ENCODE peak calls at places on chromosomes 7 and 10, in ten cellular contexts. L, I, Z, F, B, W, R, M, U and E are unnamed samples.

GRCh38 chr7:6350057-6350752 is 77.8 kb upstream of the CYTH3 start:
- DNase-seq in L (no peak), I (no peak), Z (peak), F (no peak), B (no peak), W (no peak), R (no peak), M (no peak), U (no peak), E (no peak)

GRCh38 chr7:55030314-55030713 is 11.5 kb downstream of the EGFR start:
- DNase-seq in L (no peak), I (no peak), Z (no peak), F (no peak), B (no peak), W (no peak), R (no peak), M (no peak), U (no peak), E (no peak)

GRCh38 chr7:29641651-29642050 is 78.0 kb downstream of the PRR15 start:
- DNase-seq in L (no peak), I (no peak), Z (no peak), F (no peak), B (no peak), W (no peak), R (no peak), M (no peak), U (no peak), E (no peak)

GRCh38 chr10:98264378-98265065 is 3.5 kb downstream of the LOXL4 start:
- DNase-seq in L (no peak), I (no peak), Z (no peak), F (no peak), B (no peak), W (no peak), R (no peak), M (no peak), U (no peak), E (no peak)

GRCh38 chr7:138952791-138953190 is 28.4 kb downstream of the KIAA1549 start:
- DNase-seq in L (no peak), I (no peak), Z (no peak), F (no peak), B (no peak), W (no peak), R (no peak), M (no peak), U (no peak), E (no peak)

GRCh38 chr10:98374176-98374969 is 40.6 kb downstream of the PYROXD2 start:
- DNase-seq in L (no peak), I (peak), Z (no peak), F (peak), B (no peak), W (no peak), R (no peak), M (no peak), U (no peak), E (no peak)

GRCh38 chr7:42227523-42227922 is 9.5 kb downstream of the GLI3 start:
- DNase-seq in L (no peak), I (no peak), Z (no peak), F (no peak), B (peak), W (no peak), R (no peak), M (peak), U (no peak), E (no peak)

GRCh38 chr7:130070900-130071622 is 727 bp downstream of the KLHDC10 start:
- DNase-seq in L (no peak), I (peak), Z (no peak), F (no peak), B (no peak), W (no peak), R (no peak), M (no peak), U (no peak), E (no peak)

GRCh38 chr7:7681936-7682329 is 36.5 kb downstream of the RPA3 start:
- DNase-seq in L (no peak), I (no peak), Z (no peak), F (no peak), B (no peak), W (no peak), R (no peak), M (no peak), U (no peak), E (no peak)

GRCh38 chr10:130012129-130012528 is 48.1 kb upstream of the EBF3 start:
- DNase-seq in L (no peak), I (no peak), Z (no peak), F (no peak), B (no peak), W (no peak), R (no peak), M (peak), U (no peak), E (no peak)

GRCh38 chr10:45491061-45491460 is 117.0 kb downstream of the ALOX5 start:
- DNase-seq in L (no peak), I (no peak), Z (no peak), F (no peak), B (no peak), W (no peak), R (no peak), M (no peak), U (no peak), E (no peak)

GRCh38 chr10:71236822-71237682 is 24.7 kb downstream of the UNC5B start:
- DNase-seq in L (no peak), I (no peak), Z (no peak), F (no peak), B (no peak), W (no peak), R (no peak), M (no peak), U (no peak), E (no peak)

GRCh38 chr10:122114156-122114747 is 125.3 kb downstream of the TACC2 start:
- DNase-seq in L (peak), I (no peak), Z (no peak), F (peak), B (no peak), W (no peak), R (peak), M (no peak), U (no peak), E (no peak)

GRCh38 chr10:62815373-62816111 is 624 bp downstream of the EGR2 start:
- DNase-seq in L (no peak), I (no peak), Z (peak), F (no peak), B (peak), W (no peak), R (no peak), M (no peak), U (peak), E (peak)

GRCh38 chr7:131517218-131517923 is 39.1 kb downstream of the PODXL start:
- DNase-seq in L (no peak), I (no peak), Z (no peak), F (no peak), B (no peak), W (no peak), R (no peak), M (no peak), U (no peak), E (no peak)

GRCh38 chr7:8423057-8423456 is 10.4 kb upstream of the NXPH1 start:
- DNase-seq in L (no peak), I (no peak), Z (no peak), F (no peak), B (no peak), W (no peak), R (no peak), M (no peak), U (no peak), E (no peak)

GRCh38 chr7:2870471-2870941 is 26.4 kb upstream of the GNA12 start:
- DNase-seq in L (peak), I (peak), Z (peak), F (peak), B (no peak), W (peak), R (peak), M (peak), U (peak), E (no peak)

GRCh38 chr7:124263232-124263827 is 230.5 kb upstream of the TMEM229A start:
- DNase-seq in L (no peak), I (peak), Z (no peak), F (no peak), B (no peak), W (peak), R (no peak), M (peak), U (no peak), E (no peak)

GRCh38 chr10:104479906-104480579 is 126.4 kb downstream of the CFAP58 start:
- DNase-seq in L (no peak), I (peak), Z (no peak), F (peak), B (no peak), W (no peak), R (no peak), M (no peak), U (no peak), E (no peak)

GRCh38 chr10:4541292-4541691 is 284.7 kb upstream of the AKR1E2 start:
- DNase-seq in L (no peak), I (peak), Z (no peak), F (peak), B (no peak), W (peak), R (no peak), M (no peak), U (no peak), E (no peak)

GRCh38 chr10:126519992-126520391 is 131.7 kb upstream of the ADAM12 start:
- DNase-seq in L (no peak), I (no peak), Z (no peak), F (no peak), B (no peak), W (no peak), R (no peak), M (no peak), U (no peak), E (no peak)

GRCh38 chr7:131959106-131959812 is 402.8 kb upstream of the PODXL start:
- DNase-seq in L (peak), I (no peak), Z (no peak), F (no peak), B (no peak), W (no peak), R (no peak), M (no peak), U (no peak), E (no peak)

GRCh38 chr10:84838851-84839250 is 510.5 kb downstream of the CCSER2 start:
- DNase-seq in L (no peak), I (no peak), Z (no peak), F (no peak), B (no peak), W (no peak), R (no peak), M (no peak), U (no peak), E (no peak)

GRCh38 chr10:3192856-3193635 is 20.5 kb upstream of the PITRM1 start:
- DNase-seq in L (no peak), I (peak), Z (peak), F (peak), B (peak), W (peak), R (peak), M (peak), U (no peak), E (no peak)

GRCh38 chr7:116025098-116025809 is 5.3 kb downstream of the TFEC start:
- DNase-seq in L (no peak), I (peak), Z (no peak), F (peak), B (no peak), W (no peak), R (peak), M (no peak), U (no peak), E (no peak)

GRCh38 chr7:142867398-142868187 is 12.7 kb downstream of the EPHB6 start:
- DNase-seq in L (no peak), I (no peak), Z (no peak), F (no peak), B (no peak), W (no peak), R (no peak), M (no peak), U (no peak), E (no peak)

GRCh38 chr7:22400150-22400814 is 43.3 kb upstream of the RAPGEF5 start:
- DNase-seq in L (no peak), I (no peak), Z (no peak), F (no peak), B (no peak), W (no peak), R (no peak), M (no peak), U (no peak), E (no peak)

GRCh38 chr7:22402250-22402649 is 45.3 kb upstream of the RAPGEF5 start:
- DNase-seq in L (no peak), I (no peak), Z (no peak), F (no peak), B (no peak), W (no peak), R (no peak), M (no peak), U (no peak), E (no peak)

GRCh38 chr7:22399091-22399490 is 42.1 kb upstream of the RAPGEF5 start:
- DNase-seq in L (no peak), I (no peak), Z (no peak), F (no peak), B (no peak), W (no peak), R (no peak), M (no peak), U (no peak), E (no peak)

GRCh38 chr7:22399546-22399945 is 42.6 kb upstream of the RAPGEF5 start:
- DNase-seq in L (no peak), I (no peak), Z (no peak), F (no peak), B (no peak), W (no peak), R (no peak), M (no peak), U (no peak), E (no peak)

GRCh38 chr7:22400933-22401553 is 44.1 kb upstream of the RAPGEF5 start:
- DNase-seq in L (no peak), I (no peak), Z (no peak), F (no peak), B (no peak), W (no peak), R (no peak), M (no peak), U (no peak), E (no peak)
- TF ChIP-seq CTCF in L (no peak), I (no peak), Z (no peak), F (no peak), B (no peak), W (no peak), R (no peak), M (no peak), U (no peak), E (no peak)

DNA sequence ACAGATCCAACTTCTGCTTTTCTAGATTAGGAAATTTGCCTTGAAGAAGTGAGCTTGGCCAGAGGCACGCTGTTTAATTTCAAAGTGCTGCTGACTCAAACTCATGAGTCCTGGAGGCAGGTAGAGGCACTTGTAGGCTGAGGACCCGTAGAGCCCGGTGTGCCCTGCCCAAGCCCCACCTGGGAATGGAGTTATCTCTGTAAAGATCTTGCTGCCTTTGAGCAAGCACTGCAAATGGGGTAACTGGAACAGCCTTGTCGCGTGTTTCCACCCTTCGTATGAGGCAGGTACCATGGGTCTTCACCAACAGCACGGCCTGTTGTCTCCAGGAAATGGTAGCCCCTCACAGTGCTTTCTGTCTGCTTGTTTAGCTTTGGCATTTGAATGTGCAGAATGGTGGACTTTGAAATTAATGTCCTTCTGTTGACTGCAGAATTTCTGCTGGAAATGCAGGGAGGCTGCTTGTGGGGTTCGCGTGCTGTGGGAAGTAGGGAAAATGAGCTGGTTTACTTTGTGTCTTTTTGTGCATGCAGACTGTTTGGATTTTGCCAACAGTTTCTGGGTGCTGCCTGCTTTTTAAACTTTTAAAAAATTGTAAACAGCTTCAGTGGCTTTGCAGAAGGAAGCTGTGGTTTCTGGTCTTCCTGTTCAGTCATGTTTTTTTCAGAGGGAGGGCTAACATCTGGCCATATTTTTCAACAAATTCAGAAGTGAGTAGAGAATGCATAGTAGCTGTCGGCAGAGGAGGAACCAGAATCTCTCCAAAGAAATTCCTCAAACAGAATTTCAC is 27.2 kb downstream of the CCM2 start:
- DNase-seq in L (no peak), I (peak), Z (peak), F (no peak), B (peak), W (no peak), R (no peak), M (no peak), U (no peak), E (no peak)
- TF ChIP-seq CTCF in L (no peak), I (no peak), Z (no peak), F (no peak), B (no peak), W (no peak), R (no peak), M (no peak), U (no peak), E (no peak)

GRCh38 chr10:110357252-110357780 is 52.6 kb upstream of the SMNDC1 start:
- DNase-seq in L (no peak), I (peak), Z (peak), F (peak), B (no peak), W (peak), R (no peak), M (peak), U (no peak), E (no peak)

GRCh38 chr10:110358278-110358677 is 53.6 kb upstream of the SMNDC1 start:
- DNase-seq in L (no peak), I (no peak), Z (no peak), F (no peak), B (no peak), W (no peak), R (no peak), M (no peak), U (no peak), E (no peak)

GRCh38 chr10:110357871-110358270 is 53.2 kb upstream of the SMNDC1 start:
- DNase-seq in L (no peak), I (no peak), Z (no peak), F (no peak), B (no peak), W (no peak), R (no peak), M (no peak), U (no peak), E (no peak)

GRCh38 chr10:110360857-110361474 is 56.2 kb upstream of the SMNDC1 start:
- DNase-seq in L (no peak), I (peak), Z (no peak), F (no peak), B (no peak), W (no peak), R (no peak), M (no peak), U (no peak), E (no peak)

DNA sequence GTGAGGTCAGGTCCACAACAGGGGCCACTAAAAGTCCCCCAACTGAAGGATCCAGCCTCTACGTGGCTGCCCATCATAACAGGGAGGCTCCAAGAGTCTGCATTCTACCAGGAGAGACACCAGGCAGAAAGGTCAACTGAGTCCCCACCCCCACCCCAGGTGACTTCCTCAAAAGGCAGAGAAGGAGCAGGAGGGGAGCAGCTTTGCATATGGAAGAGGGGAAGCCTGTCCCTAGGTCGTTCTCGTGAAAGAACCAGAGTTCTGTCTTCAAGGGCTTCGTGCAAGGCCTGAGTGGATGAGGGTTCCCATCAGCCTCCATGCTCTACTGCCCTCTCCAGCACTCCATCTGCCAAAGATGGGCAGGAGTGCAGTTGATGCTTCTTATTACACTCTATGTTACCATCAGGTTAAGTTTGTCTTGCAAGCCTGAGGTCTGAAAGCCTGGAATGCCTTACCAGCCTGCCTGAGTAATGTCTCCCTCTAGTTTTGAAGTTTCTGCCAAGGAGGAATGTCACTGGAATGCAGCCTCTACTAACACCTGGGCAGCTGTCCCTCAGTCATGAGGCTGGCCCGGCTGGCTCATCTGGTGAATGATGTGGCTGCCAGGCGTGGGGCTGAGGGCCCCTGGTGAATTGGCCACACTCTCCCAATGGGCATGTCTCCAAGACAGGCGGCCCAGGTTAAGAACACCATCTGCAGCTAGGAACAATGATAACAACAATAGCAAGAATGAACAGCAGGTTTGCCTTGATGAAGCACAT is 54.3 kb upstream of the SMNDC1 start:
- DNase-seq in L (no peak), I (no peak), Z (peak), F (no peak), B (no peak), W (peak), R (no peak), M (no peak), U (no peak), E (no peak)
- TF ChIP-seq CTCF in L (no peak), I (no peak), Z (no peak), F (no peak), B (no peak), W (no peak), R (no peak), M (no peak), U (no peak), E (no peak)

GRCh38 chr10:102384053-102384452 is 11.5 kb upstream of the NFKB2 start:
- DNase-seq in L (no peak), I (peak), Z (peak), F (no peak), B (no peak), W (no peak), R (no peak), M (no peak), U (no peak), E (no peak)
- TF ChIP-seq CTCF in L (no peak), I (peak), Z (no peak), F (peak), B (peak), W (peak), R (no peak), M (peak), U (no peak), E (peak)

DNA sequence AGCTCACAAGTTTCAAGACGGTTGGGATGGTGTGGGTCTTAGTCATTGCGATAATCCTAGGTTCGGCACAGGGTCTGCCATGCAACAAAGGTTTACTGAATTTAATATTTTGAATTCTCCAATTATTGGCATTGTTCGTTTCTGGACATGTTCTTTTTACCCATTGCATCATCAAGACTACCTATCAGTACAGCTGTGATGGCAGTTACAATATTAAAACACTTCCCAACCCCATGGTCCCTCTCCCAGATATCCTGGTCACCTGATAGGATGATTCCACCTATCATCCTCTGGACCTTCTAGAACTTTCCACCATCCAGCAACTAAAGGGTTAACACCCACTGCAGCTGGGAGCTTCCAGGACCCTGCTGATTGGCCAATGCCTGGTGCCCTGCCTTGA is 377.8 kb upstream of the PRKCQ start:
- DNase-seq in L (no peak), I (no peak), Z (no peak), F (no peak), B (no peak), W (no peak), R (no peak), M (no peak), U (no peak), E (no peak)
- TF ChIP-seq CTCF in L (no peak), I (no peak), Z (no peak), F (no peak), B (no peak), W (no peak), R (no peak), M (no peak), U (no peak), E (no peak)